ENCODE peak calls at places on chromosomes 16 and 17, in eight cellular contexts. One of them, this sample, is unnamed.

GRCh38 chr16:47141773-47142468 is 1.8 kb downstream of the NETO2 start:
- DNase-seq in SJSA1: peak; percentile 58
- DNase-seq in mesendoderm: peak; percentile 97
- DNase-seq in aorta: peak; percentile 90
- DNase-seq in right cardiac atrium: peak; percentile 85
- DNase-seq in HCT116: peak; percentile 85
- DNase-seq in heart right ventricle: peak; percentile 80
- DNase-seq in GM23338: peak; percentile 97
- DNase-seq in this sample: peak; percentile 52

GRCh38 chr16:70702624-70703023 is 16.8 kb upstream of the MTSS2 start:
- DNase-seq in right cardiac atrium: no peak
- DNase-seq in HCT116: no peak
- DNase-seq in mesendoderm: no peak
- DNase-seq in SJSA1: no peak
- DNase-seq in heart right ventricle: no peak
- DNase-seq in GM23338: no peak
- DNase-seq in aorta: no peak
- DNase-seq in this sample: no peak

GRCh38 chr17:43449470-43450202 is 34.1 kb upstream of the DHX8 start:
- DNase-seq in HCT116: no peak
- DNase-seq in GM23338: no peak
- DNase-seq in mesendoderm: no peak
- DNase-seq in heart right ventricle: no peak
- DNase-seq in aorta: no peak
- DNase-seq in SJSA1: no peak
- DNase-seq in right cardiac atrium: no peak
- DNase-seq in this sample: no peak

GRCh38 chr16:30004811-30005242 is 6.0 kb downstream of the DOC2A start:
- DNase-seq in GM23338: no peak
- DNase-seq in HCT116: no peak
- DNase-seq in mesendoderm: no peak
- DNase-seq in SJSA1: no peak
- DNase-seq in aorta: no peak
- DNase-seq in heart right ventricle: no peak
- DNase-seq in right cardiac atrium: no peak
- DNase-seq in this sample: no peak

GRCh38 chr17:20284575-20284974 is 182.8 kb downstream of the LGALS9B start:
- DNase-seq in SJSA1: no peak
- DNase-seq in heart right ventricle: no peak
- DNase-seq in mesendoderm: no peak
- DNase-seq in aorta: no peak
- DNase-seq in HCT116: no peak
- DNase-seq in GM23338: no peak
- DNase-seq in right cardiac atrium: no peak
- DNase-seq in this sample: no peak

GRCh38 chr17:59093702-59094231 is 12.9 kb downstream of the TRIM37 start:
- DNase-seq in SJSA1: peak; percentile 99
- DNase-seq in heart right ventricle: peak; percentile 47
- DNase-seq in right cardiac atrium: peak; percentile 72
- DNase-seq in mesendoderm: no peak
- DNase-seq in GM23338: no peak
- DNase-seq in aorta: no peak
- DNase-seq in HCT116: no peak
- DNase-seq in this sample: peak; percentile 36

GRCh38 chr17:47905221-47905733 is 9.2 kb downstream of the SP2 start:
- DNase-seq in aorta: peak; percentile 89
- DNase-seq in right cardiac atrium: peak; percentile 93
- DNase-seq in heart right ventricle: peak; percentile 88
- DNase-seq in GM23338: no peak
- DNase-seq in SJSA1: peak; percentile 45
- DNase-seq in mesendoderm: peak; percentile 56
- DNase-seq in HCT116: no peak
- DNase-seq in this sample: no peak

GRCh38 chr16:31221357-31222160 is 4.6 kb upstream of the PYDC1 start:
- DNase-seq in aorta: no peak
- DNase-seq in heart right ventricle: no peak
- DNase-seq in right cardiac atrium: no peak
- DNase-seq in GM23338: no peak
- DNase-seq in mesendoderm: no peak
- DNase-seq in HCT116: no peak
- DNase-seq in SJSA1: no peak
- DNase-seq in this sample: no peak

GRCh38 chr17:83174859-83175550 is 95.6 kb downstream of the METRNL start:
- DNase-seq in right cardiac atrium: no peak
- DNase-seq in aorta: peak; percentile 61
- DNase-seq in mesendoderm: no peak
- DNase-seq in SJSA1: no peak
- DNase-seq in HCT116: no peak
- DNase-seq in GM23338: no peak
- DNase-seq in heart right ventricle: no peak
- DNase-seq in this sample: no peak

GRCh38 chr16:85173077-85173980 is 61.1 kb upstream of the CIBAR2 start:
- DNase-seq in aorta: no peak
- DNase-seq in GM23338: no peak
- DNase-seq in mesendoderm: peak; percentile 80
- DNase-seq in heart right ventricle: no peak
- DNase-seq in HCT116: peak; percentile 34
- DNase-seq in right cardiac atrium: peak; percentile 75
- DNase-seq in SJSA1: peak; percentile 22
- DNase-seq in this sample: peak; percentile 75

GRCh38 chr17:35372846-35373531 is 432 bp downstream of the SLFN11 start:
- DNase-seq in GM23338: peak; percentile 57
- DNase-seq in heart right ventricle: no peak
- DNase-seq in HCT116: no peak
- DNase-seq in aorta: peak; percentile 76
- DNase-seq in SJSA1: peak; percentile 24
- DNase-seq in right cardiac atrium: peak; percentile 62
- DNase-seq in mesendoderm: no peak
- DNase-seq in this sample: no peak

GRCh38 chr16:3214904-3215600 is 19.9 kb downstream of the ZNF200 start:
- DNase-seq in mesendoderm: no peak
- DNase-seq in GM23338: no peak
- DNase-seq in heart right ventricle: no peak
- DNase-seq in HCT116: no peak
- DNase-seq in right cardiac atrium: no peak
- DNase-seq in SJSA1: no peak
- DNase-seq in aorta: no peak
- DNase-seq in this sample: no peak

GRCh38 chr17:1087381-1088241 is 90.7 kb downstream of the TIMM22 start:
- DNase-seq in HCT116: no peak
- DNase-seq in aorta: peak; percentile 91
- DNase-seq in SJSA1: no peak
- DNase-seq in GM23338: peak; percentile 87
- DNase-seq in right cardiac atrium: peak; percentile 86
- DNase-seq in mesendoderm: peak; percentile 67
- DNase-seq in heart right ventricle: peak; percentile 72
- DNase-seq in this sample: no peak

DNA sequence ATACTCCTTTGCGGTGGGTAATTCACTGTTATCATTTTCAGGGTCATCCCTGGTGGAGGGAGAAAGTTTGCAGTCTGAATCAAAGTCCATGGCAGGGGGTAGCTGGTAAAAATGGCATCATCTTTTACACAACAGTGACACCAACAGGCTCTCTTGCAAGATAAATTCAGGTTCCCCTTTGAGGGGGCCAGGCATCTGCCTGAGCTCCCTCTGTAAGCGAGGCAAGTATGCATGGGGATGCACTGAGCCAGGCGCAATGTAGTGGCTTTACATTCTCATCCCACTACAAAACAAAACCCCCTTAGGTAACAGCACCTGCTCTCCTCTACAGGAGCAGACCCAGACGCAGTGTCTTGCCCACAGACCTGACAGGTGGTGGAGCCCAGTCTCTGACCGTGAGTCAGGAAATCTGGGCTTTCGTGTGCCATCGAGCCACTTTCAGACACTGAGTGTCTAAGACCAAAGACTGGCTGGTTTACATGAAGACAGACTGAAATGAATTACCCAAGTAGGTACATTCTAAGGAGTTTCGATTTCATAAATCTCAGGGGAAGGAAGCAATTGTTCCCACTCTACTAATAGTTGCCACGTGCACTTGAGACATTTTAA is 17.7 kb downstream of the LITAFD start:
- DNase-seq in SJSA1: no peak
- DNase-seq in right cardiac atrium: no peak
- DNase-seq in heart right ventricle: no peak
- DNase-seq in mesendoderm: peak; percentile 35
- DNase-seq in HCT116: no peak
- DNase-seq in GM23338: peak; percentile 27
- DNase-seq in aorta: peak; percentile 21
- DNase-seq in this sample: no peak
- H3K4me1 ChIP-seq in SJSA1: no peaks in the 10 kb centered on the region
- H3K4me1 ChIP-seq in right cardiac atrium: no peaks in the 10 kb centered on the region
- H3K4me1 ChIP-seq in heart right ventricle: no peaks in the 10 kb centered on the region
- H3K4me1 ChIP-seq in mesendoderm: no peaks in the 10 kb centered on the region
- H3K4me1 ChIP-seq in HCT116: no peaks in the 10 kb centered on the region
- H3K4me1 ChIP-seq in GM23338: no peaks in the 10 kb centered on the region
- H3K4me1 ChIP-seq in aorta: no peaks in the 10 kb centered on the region
- H3K4me1 ChIP-seq in this sample: no peaks in the 10 kb centered on the region

DNA sequence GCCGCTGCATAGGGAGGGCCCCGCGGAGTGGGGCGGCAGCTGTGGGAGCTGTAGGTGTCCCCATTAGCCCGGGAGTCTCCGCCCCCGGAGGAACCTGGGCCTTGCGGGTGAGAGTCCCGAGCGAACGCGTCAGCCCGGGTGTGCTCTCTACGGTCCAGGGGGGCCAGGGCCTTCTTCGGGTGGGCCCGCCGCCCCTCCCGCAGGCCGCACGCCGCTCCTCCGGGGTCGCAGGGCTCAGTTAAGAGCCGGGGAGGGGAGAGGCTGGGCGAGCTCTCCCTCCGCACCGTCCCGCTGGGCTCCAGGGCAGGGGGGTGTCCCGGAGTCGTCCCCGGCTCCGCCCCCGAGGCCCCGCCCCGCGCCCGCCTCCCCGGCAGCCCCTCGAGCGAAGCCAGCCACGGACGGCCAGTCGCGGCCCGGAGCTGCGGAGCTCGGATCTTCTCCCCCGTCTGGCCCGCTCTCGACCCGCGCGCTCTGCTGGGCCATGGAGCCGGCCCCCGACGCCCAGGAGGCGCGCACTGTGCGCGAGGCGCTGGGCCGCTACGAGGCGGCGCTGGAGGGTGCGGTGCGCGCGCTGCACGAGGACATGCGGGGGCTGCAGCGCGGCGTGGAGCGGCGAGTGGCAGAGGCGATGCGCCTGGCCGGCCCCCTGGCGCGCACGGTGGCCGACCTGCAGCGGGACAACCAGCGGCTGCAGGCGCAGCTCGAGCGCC is at the start of gene SMTNL2:
- DNase-seq in aorta: peak; percentile 83
- DNase-seq in SJSA1: no peak
- DNase-seq in right cardiac atrium: peak; percentile 92
- DNase-seq in GM23338: peak; percentile 51
- DNase-seq in mesendoderm: no peak
- DNase-seq in heart right ventricle: peak; percentile 65
- DNase-seq in HCT116: no peak
- DNase-seq in this sample: no peak
- H3K4me3 ChIP-seq in aorta: peak within 1 kb of the TSS; percentile 17
- H3K4me3 ChIP-seq in SJSA1: no peak within 1 kb of the TSS
- H3K4me3 ChIP-seq in right cardiac atrium: peak within 1 kb of the TSS; percentile 46
- H3K4me3 ChIP-seq in GM23338: peak within 1 kb of the TSS; percentile 74
- H3K4me3 ChIP-seq in mesendoderm: no peak within 1 kb of the TSS
- H3K4me3 ChIP-seq in heart right ventricle: peak within 1 kb of the TSS; percentile 58
- H3K4me3 ChIP-seq in HCT116: peak within 1 kb of the TSS; percentile 51
- H3K4me3 ChIP-seq in this sample: no peak within 1 kb of the TSS

GRCh38 chr16:82631701-82632685 is 5.2 kb downstream of the CDH13 start:
- DNase-seq in SJSA1: no peak
- DNase-seq in mesendoderm: peak; percentile 73
- DNase-seq in heart right ventricle: no peak
- DNase-seq in GM23338: peak; percentile 61
- DNase-seq in aorta: no peak
- DNase-seq in right cardiac atrium: no peak
- DNase-seq in HCT116: no peak
- DNase-seq in this sample: no peak
- H3K4me1 ChIP-seq in SJSA1: peaks cover 70% of the 10 kb centered on the region
- H3K4me1 ChIP-seq in mesendoderm: peaks cover 8% of the 10 kb centered on the region
- H3K4me1 ChIP-seq in heart right ventricle: peaks cover 35% of the 10 kb centered on the region
- H3K4me1 ChIP-seq in GM23338: peaks cover 22% of the 10 kb centered on the region
- H3K4me1 ChIP-seq in aorta: peaks cover 5% of the 10 kb centered on the region
- H3K4me1 ChIP-seq in right cardiac atrium: peaks cover 30% of the 10 kb centered on the region
- H3K4me1 ChIP-seq in HCT116: peaks cover 7% of the 10 kb centered on the region
- H3K4me1 ChIP-seq in this sample: peaks cover 89% of the 10 kb centered on the region

GRCh38 chr17:38704645-38705522 is at the start of gene MLLT6:
- DNase-seq in heart right ventricle: peak; percentile 87
- DNase-seq in SJSA1: peak; percentile 49
- DNase-seq in mesendoderm: peak; percentile 90
- DNase-seq in HCT116: no peak
- DNase-seq in aorta: peak; percentile 93
- DNase-seq in GM23338: peak; percentile 89
- DNase-seq in right cardiac atrium: peak; percentile 93
- DNase-seq in this sample: no peak

GRCh38 chr17:38707678-38708351 is 2.7 kb downstream of the MLLT6 start:
- DNase-seq in mesendoderm: no peak
- DNase-seq in aorta: no peak
- DNase-seq in right cardiac atrium: no peak
- DNase-seq in SJSA1: no peak
- DNase-seq in HCT116: no peak
- DNase-seq in heart right ventricle: no peak
- DNase-seq in GM23338: peak; percentile 67
- DNase-seq in this sample: no peak

GRCh38 chr17:38705803-38706624 is 941 bp downstream of the MLLT6 start:
- DNase-seq in mesendoderm: peak; percentile 79
- DNase-seq in aorta: peak; percentile 87
- DNase-seq in GM23338: peak; percentile 80
- DNase-seq in heart right ventricle: peak; percentile 83
- DNase-seq in right cardiac atrium: peak; percentile 86
- DNase-seq in HCT116: no peak
- DNase-seq in SJSA1: peak; percentile 51
- DNase-seq in this sample: no peak

GRCh38 chr17:38705523-38705802 is 390 bp downstream of the MLLT6 start:
- DNase-seq in heart right ventricle: no peak
- DNase-seq in SJSA1: no peak
- DNase-seq in right cardiac atrium: no peak
- DNase-seq in HCT116: no peak
- DNase-seq in mesendoderm: no peak
- DNase-seq in aorta: no peak
- DNase-seq in GM23338: peak; percentile 45
- DNase-seq in this sample: no peak

GRCh38 chr17:38706625-38707298 is 1.7 kb downstream of the MLLT6 start:
- DNase-seq in aorta: no peak
- DNase-seq in mesendoderm: no peak
- DNase-seq in HCT116: no peak
- DNase-seq in heart right ventricle: no peak
- DNase-seq in SJSA1: no peak
- DNase-seq in right cardiac atrium: peak; percentile 58
- DNase-seq in GM23338: no peak
- DNase-seq in this sample: no peak
- H3K4me3 ChIP-seq in aorta: peak overlapping the region; percentile 85
- H3K4me3 ChIP-seq in mesendoderm: peak overlapping the region; percentile 55
- H3K4me3 ChIP-seq in HCT116: peak overlapping the region; percentile 77
- H3K4me3 ChIP-seq in heart right ventricle: peak overlapping the region; percentile 86
- H3K4me3 ChIP-seq in SJSA1: peak overlapping the region; percentile 84
- H3K4me3 ChIP-seq in right cardiac atrium: peak overlapping the region; percentile 97
- H3K4me3 ChIP-seq in GM23338: peak overlapping the region; percentile 84
- H3K4me3 ChIP-seq in this sample: peak overlapping the region; percentile 84

DNA sequence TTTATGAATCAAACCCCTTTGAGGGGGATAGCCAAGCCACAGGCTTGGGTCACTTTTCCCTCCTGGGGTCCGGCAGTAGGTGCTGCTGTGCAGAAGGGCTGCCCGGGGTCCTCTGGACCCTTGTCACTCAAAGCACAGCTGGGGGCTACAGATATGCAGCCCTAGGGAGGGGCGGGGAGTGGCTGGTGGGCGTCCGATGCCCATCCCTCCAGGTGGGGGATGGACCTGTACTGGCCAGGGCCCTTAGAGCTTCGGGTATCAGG is 598 bp downstream of the VASN start:
- DNase-seq in GM23338: no peak
- DNase-seq in HCT116: no peak
- DNase-seq in SJSA1: peak; percentile 51
- DNase-seq in mesendoderm: no peak
- DNase-seq in right cardiac atrium: no peak
- DNase-seq in aorta: no peak
- DNase-seq in heart right ventricle: no peak
- DNase-seq in this sample: no peak
- H3K4me1 ChIP-seq in GM23338: peaks cover 46% of the 10 kb centered on the region
- H3K4me1 ChIP-seq in HCT116: peaks cover 44% of the 10 kb centered on the region
- H3K4me1 ChIP-seq in SJSA1: peaks cover 78% of the 10 kb centered on the region
- H3K4me1 ChIP-seq in mesendoderm: peaks cover 19% of the 10 kb centered on the region
- H3K4me1 ChIP-seq in right cardiac atrium: peaks cover 5% of the 10 kb centered on the region
- H3K4me1 ChIP-seq in aorta: no peaks in the 10 kb centered on the region
- H3K4me1 ChIP-seq in heart right ventricle: peaks cover 66% of the 10 kb centered on the region
- H3K4me1 ChIP-seq in this sample: peaks cover 37% of the 10 kb centered on the region

This sample was measured in keratinocyte.